ENCODE peak calls at places on chromosomes 3 and 15, in six cellular contexts. One of them, this sample, is unnamed.
A peak's percentile ranks its signal among the peaks of the same experiment; 100 is the strongest.

GRCh38 chr3:122563717-122564025 is 429 bp downstream of the PARP9 start:
- DNase-seq in right cardiac atrium: peak; percentile 53
- DNase-seq in breast epithelium: no peak
- DNase-seq in heart right ventricle: no peak
- DNase-seq in Karpas-422: peak; percentile 69
- DNase-seq in astrocyte: no peak
- DNase-seq in this sample: no peak

GRCh38 chr3:38163117-38163870 is 2.0 kb upstream of the OXSR1 start:
- DNase-seq in right cardiac atrium: no peak
- DNase-seq in breast epithelium: no peak
- DNase-seq in heart right ventricle: no peak
- DNase-seq in Karpas-422: peak; percentile 76
- DNase-seq in astrocyte: no peak
- DNase-seq in this sample: no peak

GRCh38 chr3:35184775-35185174 is 454.6 kb upstream of the ARPP21 start:
- DNase-seq in right cardiac atrium: no peak
- DNase-seq in breast epithelium: no peak
- DNase-seq in heart right ventricle: no peak
- DNase-seq in Karpas-422: no peak
- DNase-seq in astrocyte: peak; percentile 77
- DNase-seq in this sample: no peak

GRCh38 chr15:52150043-52150825 is 37.7 kb upstream of the BCL2L10 start:
- DNase-seq in right cardiac atrium: no peak
- DNase-seq in breast epithelium: no peak
- DNase-seq in heart right ventricle: no peak
- DNase-seq in Karpas-422: peak; percentile 62
- DNase-seq in astrocyte: no peak
- DNase-seq in this sample: no peak

GRCh38 chr3:130850044-130850797 is 43.7 kb upstream of the ATP2C1 start:
- DNase-seq in right cardiac atrium: peak; percentile 54
- DNase-seq in breast epithelium: no peak
- DNase-seq in heart right ventricle: no peak
- DNase-seq in Karpas-422: no peak
- DNase-seq in astrocyte: peak; percentile 97
- DNase-seq in this sample: peak; percentile 98

GRCh38 chr15:69031013-69032001 is 16.8 kb downstream of the NOX5 start:
- DNase-seq in right cardiac atrium: peak; percentile 74
- DNase-seq in breast epithelium: peak; percentile 21
- DNase-seq in heart right ventricle: peak; percentile 52
- DNase-seq in Karpas-422: no peak
- DNase-seq in astrocyte: peak; percentile 27
- DNase-seq in this sample: no peak

GRCh38 chr15:63778800-63779199 is 54.9 kb downstream of the HERC1 start:
- DNase-seq in right cardiac atrium: no peak
- DNase-seq in breast epithelium: no peak
- DNase-seq in heart right ventricle: no peak
- DNase-seq in Karpas-422: no peak
- DNase-seq in astrocyte: no peak
- DNase-seq in this sample: no peak

GRCh38 chr3:156811092-156811862 is 14.9 kb upstream of the LEKR1 start:
- DNase-seq in right cardiac atrium: no peak
- DNase-seq in breast epithelium: peak; percentile 51
- DNase-seq in heart right ventricle: no peak
- DNase-seq in Karpas-422: no peak
- DNase-seq in astrocyte: peak; percentile 89
- DNase-seq in this sample: peak; percentile 95

GRCh38 chr15:73002509-73002908 is 49.8 kb upstream of the NEO1 start:
- DNase-seq in right cardiac atrium: no peak
- DNase-seq in breast epithelium: no peak
- DNase-seq in heart right ventricle: no peak
- DNase-seq in Karpas-422: no peak
- DNase-seq in astrocyte: peak; percentile 74
- DNase-seq in this sample: no peak

GRCh38 chr3:147924755-147925154 is 515.6 kb downstream of the ZIC1 start:
- DNase-seq in right cardiac atrium: no peak
- DNase-seq in breast epithelium: no peak
- DNase-seq in heart right ventricle: no peak
- DNase-seq in Karpas-422: no peak
- DNase-seq in astrocyte: peak; percentile 35
- DNase-seq in this sample: peak; percentile 36

GRCh38 chr3:46660543-46661523 is 32.6 kb downstream of the ALS2CL start:
- DNase-seq in right cardiac atrium: peak; percentile 70
- DNase-seq in breast epithelium: peak; percentile 53
- DNase-seq in heart right ventricle: peak; percentile 65
- DNase-seq in Karpas-422: peak; percentile 71
- DNase-seq in astrocyte: no peak
- DNase-seq in this sample: peak; percentile 70

GRCh38 chr3:181690769-181691168 is 21.0 kb upstream of the SOX2 start:
- DNase-seq in right cardiac atrium: no peak
- DNase-seq in breast epithelium: no peak
- DNase-seq in heart right ventricle: no peak
- DNase-seq in Karpas-422: no peak
- DNase-seq in astrocyte: no peak
- DNase-seq in this sample: no peak

GRCh38 chr3:128289534-128289933 is 136.3 kb downstream of the EEFSEC start:
- DNase-seq in right cardiac atrium: no peak
- DNase-seq in breast epithelium: peak; percentile 3
- DNase-seq in heart right ventricle: no peak
- DNase-seq in Karpas-422: no peak
- DNase-seq in astrocyte: no peak
- DNase-seq in this sample: no peak

GRCh38 chr3:13019243-13019701 is 54.0 kb downstream of the IQSEC1 start:
- DNase-seq in right cardiac atrium: peak; percentile 85
- DNase-seq in breast epithelium: no peak
- DNase-seq in heart right ventricle: peak; percentile 70
- DNase-seq in Karpas-422: no peak
- DNase-seq in astrocyte: peak; percentile 81
- DNase-seq in this sample: peak; percentile 3

GRCh38 chr15:31402511-31403056 is 75.9 kb downstream of the KLF13 start:
- DNase-seq in right cardiac atrium: peak; percentile 94
- DNase-seq in breast epithelium: no peak
- DNase-seq in heart right ventricle: peak; percentile 76
- DNase-seq in Karpas-422: no peak
- DNase-seq in astrocyte: no peak
- DNase-seq in this sample: no peak

GRCh38 chr15:31403606-31404005 is 77.0 kb downstream of the KLF13 start:
- DNase-seq in right cardiac atrium: no peak
- DNase-seq in breast epithelium: no peak
- DNase-seq in heart right ventricle: no peak
- DNase-seq in Karpas-422: no peak
- DNase-seq in astrocyte: no peak
- DNase-seq in this sample: peak; percentile 47

GRCh38 chr15:31401282-31401681 is 74.6 kb downstream of the KLF13 start:
- DNase-seq in right cardiac atrium: peak; percentile 56
- DNase-seq in breast epithelium: no peak
- DNase-seq in heart right ventricle: peak; percentile 16
- DNase-seq in Karpas-422: no peak
- DNase-seq in astrocyte: no peak
- DNase-seq in this sample: no peak

GRCh38 chr15:31402003-31402402 is 75.4 kb downstream of the KLF13 start:
- DNase-seq in right cardiac atrium: peak; percentile 63
- DNase-seq in breast epithelium: no peak
- DNase-seq in heart right ventricle: peak; percentile 13
- DNase-seq in Karpas-422: no peak
- DNase-seq in astrocyte: no peak
- DNase-seq in this sample: no peak

GRCh38 chr15:31403096-31403495 is 76.5 kb downstream of the KLF13 start:
- DNase-seq in right cardiac atrium: peak; percentile 32
- DNase-seq in breast epithelium: no peak
- DNase-seq in heart right ventricle: no peak
- DNase-seq in Karpas-422: no peak
- DNase-seq in astrocyte: no peak
- DNase-seq in this sample: no peak
- H3K4me1 ChIP-seq in right cardiac atrium: peaks cover 6% of the 10 kb centered on the region
- H3K4me1 ChIP-seq in breast epithelium: peaks cover 7% of the 10 kb centered on the region
- H3K4me1 ChIP-seq in heart right ventricle: peaks cover 15% of the 10 kb centered on the region
- H3K4me1 ChIP-seq in Karpas-422: no peaks in the 10 kb centered on the region
- H3K4me1 ChIP-seq in astrocyte: peaks cover 26% of the 10 kb centered on the region
- H3K4me1 ChIP-seq in this sample: peaks cover 29% of the 10 kb centered on the region

DNA sequence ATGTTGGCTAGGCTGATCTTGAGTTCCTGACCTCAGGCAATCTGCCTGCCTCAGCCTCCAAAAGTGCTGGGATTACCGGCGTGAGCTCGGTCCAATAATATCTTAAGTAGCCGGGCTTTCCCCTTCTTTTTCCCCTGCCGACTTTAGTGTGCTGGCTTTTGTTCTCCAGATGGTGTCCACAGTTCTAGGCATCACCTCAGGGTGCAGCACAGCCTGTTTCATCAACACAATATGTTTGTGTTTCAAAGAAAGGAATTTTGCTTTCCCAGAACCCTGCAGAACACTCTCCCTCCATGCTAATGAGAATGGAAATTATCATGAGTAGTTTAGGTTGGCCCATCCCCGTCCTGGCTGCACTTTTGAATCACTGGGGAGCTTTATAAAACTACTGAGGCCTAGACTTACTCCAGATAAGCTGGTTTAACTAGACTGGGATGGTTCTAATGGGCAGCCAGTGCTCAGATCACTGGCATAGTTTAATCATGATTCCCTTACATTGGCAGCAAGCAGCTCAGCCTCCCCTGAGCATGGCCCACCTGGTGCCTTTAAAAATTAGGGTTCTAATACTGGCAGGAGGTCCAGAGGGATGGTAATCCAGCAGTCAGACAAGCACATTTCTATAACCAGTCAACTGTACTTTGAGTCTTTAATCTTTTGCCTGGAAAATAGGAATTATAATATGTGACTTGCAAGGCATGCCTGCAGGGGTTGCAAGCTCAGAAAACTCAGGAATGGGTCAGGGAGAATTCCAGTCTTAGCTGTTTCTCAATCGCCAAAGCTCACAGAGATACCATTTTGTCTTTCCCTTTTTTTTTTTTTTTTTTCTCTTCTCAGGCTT is 127.6 kb upstream of the RASGRP1 start:
- DNase-seq in right cardiac atrium: no peak
- DNase-seq in breast epithelium: no peak
- DNase-seq in heart right ventricle: no peak
- DNase-seq in Karpas-422: no peak
- DNase-seq in astrocyte: no peak
- DNase-seq in this sample: no peak
- H3K4me1 ChIP-seq in right cardiac atrium: no peaks in the 10 kb centered on the region
- H3K4me1 ChIP-seq in breast epithelium: no peaks in the 10 kb centered on the region
- H3K4me1 ChIP-seq in heart right ventricle: no peaks in the 10 kb centered on the region
- H3K4me1 ChIP-seq in Karpas-422: peaks cover 14% of the 10 kb centered on the region
- H3K4me1 ChIP-seq in astrocyte: peaks cover 12% of the 10 kb centered on the region
- H3K4me1 ChIP-seq in this sample: peaks cover 11% of the 10 kb centered on the region

DNA sequence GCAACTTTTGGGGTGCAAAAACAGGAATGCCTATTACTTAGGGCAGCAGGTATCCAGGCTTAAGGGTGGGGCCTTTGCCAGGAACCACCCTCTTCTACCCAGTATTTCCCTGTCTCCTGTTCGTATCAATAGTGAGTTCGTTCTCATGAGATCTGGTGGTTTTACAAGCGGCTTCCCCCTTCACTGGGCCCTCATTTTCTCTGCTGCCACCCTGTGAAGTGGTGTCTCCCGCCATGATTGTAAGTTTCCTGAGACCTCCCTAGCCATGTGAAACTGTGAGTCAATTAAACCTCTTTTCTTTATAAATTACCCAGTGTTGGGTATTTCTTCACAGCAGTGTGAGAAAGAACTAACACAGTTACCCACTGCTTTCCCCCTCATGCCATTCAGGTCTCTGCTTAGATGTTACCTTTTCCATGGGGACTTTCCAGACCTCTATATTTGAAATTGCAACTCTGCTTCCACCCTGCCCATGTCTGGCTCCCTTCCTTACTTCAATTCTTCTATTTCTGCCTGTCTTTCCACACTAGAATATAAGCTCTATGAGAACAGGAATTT is 23.9 kb upstream of the TRA2B start:
- DNase-seq in right cardiac atrium: no peak
- DNase-seq in breast epithelium: no peak
- DNase-seq in heart right ventricle: no peak
- DNase-seq in Karpas-422: no peak
- DNase-seq in astrocyte: no peak
- DNase-seq in this sample: no peak
- H3K4me1 ChIP-seq in right cardiac atrium: no peaks in the 10 kb centered on the region
- H3K4me1 ChIP-seq in breast epithelium: no peaks in the 10 kb centered on the region
- H3K4me1 ChIP-seq in heart right ventricle: no peaks in the 10 kb centered on the region
- H3K4me1 ChIP-seq in Karpas-422: peaks cover 4% of the 10 kb centered on the region
- H3K4me1 ChIP-seq in astrocyte: peaks cover 11% of the 10 kb centered on the region
- H3K4me1 ChIP-seq in this sample: peaks cover 22% of the 10 kb centered on the region

GRCh38 chr15:83282859-83283812 is 1.3 kb downstream of the BNC1 start:
- DNase-seq in right cardiac atrium: peak; percentile 74
- DNase-seq in breast epithelium: no peak
- DNase-seq in heart right ventricle: peak; percentile 40
- DNase-seq in Karpas-422: no peak
- DNase-seq in astrocyte: peak; percentile 53
- DNase-seq in this sample: peak; percentile 42
- H3K4me1 ChIP-seq in right cardiac atrium: no peaks in the 10 kb centered on the region
- H3K4me1 ChIP-seq in breast epithelium: no peaks in the 10 kb centered on the region
- H3K4me1 ChIP-seq in heart right ventricle: no peaks in the 10 kb centered on the region
- H3K4me1 ChIP-seq in Karpas-422: no peaks in the 10 kb centered on the region
- H3K4me1 ChIP-seq in astrocyte: peaks cover 28% of the 10 kb centered on the region
- H3K4me1 ChIP-seq in this sample: peaks cover 59% of the 10 kb centered on the region

This sample was measured in mammary epithelial cell.